ENCODE peak calls at places on chromosomes 6 and 20, in seven cellular contexts. E is astrocyte of the spinal cord, Q is hepatocyte, I is GM23248, P is A549, J is heart left ventricle, B is coronary artery. H is an unnamed sample.

GRCh38 chr6:56838965-56839364 is 115.9 kb upstream of the BEND6 start:
- DNase-seq in B (no peak), P (no peak), E (no peak), Q (no peak), J (no peak), I (no peak), H (no peak)

GRCh38 chr6:85362652-85363310 is 87.1 kb upstream of the NT5E start:
- DNase-seq in Q (no peak), B (no peak), J (no peak), P (no peak), E (peak; percentile 55), I (peak; percentile 50), H (no peak)

GRCh38 chr6:122947355-122947754 is 48.7 kb upstream of the CLVS2 start:
- DNase-seq in E (peak; percentile 26), P (peak; percentile 1), J (no peak), B (no peak), I (peak; percentile 0), Q (peak; percentile 34), H (peak; percentile 6)

GRCh38 chr6:157020398-157021266 is 243.5 kb downstream of the ARID1B start:
- DNase-seq in B (no peak), J (peak; percentile 65), I (peak; percentile 83), Q (peak; percentile 68), P (peak; percentile 57), E (peak; percentile 53), H (peak; percentile 24)

GRCh38 chr6:1079525-1079924 is 232.4 kb upstream of the FOXQ1 start:
- DNase-seq in P (no peak), Q (peak; percentile 53), B (no peak), I (no peak), J (no peak), E (no peak), H (no peak)

GRCh38 chr6:164346631-164347030 is 932.1 kb downstream of the QKI start:
- DNase-seq in Q (no peak), I (no peak), J (no peak), P (no peak), E (no peak), B (no peak), H (no peak)

GRCh38 chr6:147081210-147081609 is 123.0 kb upstream of the STXBP5 start:
- DNase-seq in J (no peak), I (no peak), E (no peak), B (no peak), Q (peak; percentile 43), P (no peak), H (no peak)

GRCh38 chr6:3181105-3181504 is 23.8 kb upstream of the TUBB2A start:
- DNase-seq in J (no peak), Q (no peak), E (no peak), B (no peak), I (no peak), P (no peak), H (no peak)

GRCh38 chr20:33419140-33419974 is 18.0 kb upstream of the CDK5RAP1 start:
- DNase-seq in B (peak; percentile 82), P (no peak), E (no peak), I (no peak), Q (peak; percentile 50), J (peak; percentile 87), H (no peak)

GRCh38 chr20:40682104-40683045 is 6.7 kb downstream of the MAFB start:
- DNase-seq in I (peak; percentile 61), P (no peak), E (no peak), B (no peak), Q (no peak), J (no peak), H (no peak)

GRCh38 chr6:124758663-124759062 is 203.6 kb upstream of the RNF217 start:
- DNase-seq in B (no peak), P (no peak), E (no peak), I (no peak), J (no peak), Q (no peak), H (no peak)

GRCh38 chr6:166588691-166589333 is 2.3 kb upstream of the RAMACL start:
- DNase-seq in I (peak; percentile 67), P (no peak), J (no peak), B (no peak), Q (no peak), E (peak; percentile 90), H (no peak)

GRCh38 chr6:19841181-19841580 is 4.0 kb downstream of the ID4 start:
- DNase-seq in J (no peak), I (peak; percentile 4), Q (no peak), E (no peak), P (no peak), B (no peak), H (no peak)

GRCh38 chr20:51350941-51351631 is 191.4 kb downstream of the NFATC2 start:
- DNase-seq in I (peak; percentile 88), J (no peak), B (no peak), E (peak; percentile 96), Q (no peak), P (no peak), H (peak; percentile 88)

GRCh38 chr6:54778731-54779130 is 67.8 kb upstream of the FAM83B start:
- DNase-seq in E (no peak), P (no peak), I (no peak), J (no peak), B (no peak), Q (no peak), H (no peak)

GRCh38 chr6:95087394-95088097 is 489.8 kb upstream of the MANEA start:
- DNase-seq in Q (peak; percentile 64), J (no peak), B (no peak), I (peak; percentile 90), P (no peak), E (peak; percentile 95), H (peak; percentile 91)

GRCh38 chr20:64035066-64035932 is 683 bp upstream of the C20orf204 start:
- DNase-seq in E (no peak), I (no peak), P (no peak), B (no peak), J (no peak), Q (no peak), H (no peak)

GRCh38 chr6:1619106-1619665 is 9.5 kb downstream of the FOXC1 start:
- DNase-seq in B (peak; percentile 72), Q (no peak), P (no peak), I (no peak), J (no peak), E (no peak), H (no peak)

GRCh38 chr20:61756966-61757677 is 308.6 kb downstream of the TAF4 start:
- DNase-seq in Q (no peak), J (no peak), I (no peak), E (no peak), B (no peak), P (no peak), H (no peak)

GRCh38 chr6:52515219-52515960 is 61.5 kb downstream of the TRAM2 start:
- DNase-seq in J (no peak), P (peak; percentile 38), B (no peak), Q (no peak), E (peak; percentile 58), I (peak; percentile 67), H (no peak)

GRCh38 chr6:15774011-15774410 is 111.2 kb upstream of the DTNBP1 start:
- DNase-seq in I (no peak), E (no peak), J (no peak), Q (no peak), P (no peak), B (no peak), H (no peak)

GRCh38 chr6:17431581-17431980 is 38.2 kb downstream of the CAP2 start:
- DNase-seq in B (no peak), E (peak; percentile 40), Q (no peak), P (peak; percentile 32), I (peak; percentile 85), J (no peak), H (no peak)

GRCh38 chr6:144346719-144347446 is 61.7 kb downstream of the UTRN start:
- DNase-seq in P (peak; percentile 45), E (peak; percentile 72), Q (no peak), J (no peak), I (peak; percentile 93), B (no peak), H (peak; percentile 49)

GRCh38 chr20:437787-438486 is 24.4 kb downstream of the TBC1D20 start:
- DNase-seq in P (no peak), B (no peak), I (no peak), E (no peak), Q (no peak), J (no peak), H (no peak)

GRCh38 chr6:159440907-159441703 is 251.9 kb downstream of the SOD2 start:
- DNase-seq in P (no peak), Q (no peak), J (no peak), E (no peak), I (peak; percentile 57), B (no peak), H (peak; percentile 47)

GRCh38 chr20:7935027-7935551 is 5.2 kb downstream of the HAO1 start:
- DNase-seq in B (no peak), P (no peak), J (no peak), Q (no peak), E (no peak), I (no peak), H (no peak)

GRCh38 chr6:37517411-37517812 is 17.7 kb upstream of the CCDC167 start:
- DNase-seq in J (no peak), B (no peak), Q (no peak), E (no peak), I (peak; percentile 61), P (no peak), H (no peak)

DNA sequence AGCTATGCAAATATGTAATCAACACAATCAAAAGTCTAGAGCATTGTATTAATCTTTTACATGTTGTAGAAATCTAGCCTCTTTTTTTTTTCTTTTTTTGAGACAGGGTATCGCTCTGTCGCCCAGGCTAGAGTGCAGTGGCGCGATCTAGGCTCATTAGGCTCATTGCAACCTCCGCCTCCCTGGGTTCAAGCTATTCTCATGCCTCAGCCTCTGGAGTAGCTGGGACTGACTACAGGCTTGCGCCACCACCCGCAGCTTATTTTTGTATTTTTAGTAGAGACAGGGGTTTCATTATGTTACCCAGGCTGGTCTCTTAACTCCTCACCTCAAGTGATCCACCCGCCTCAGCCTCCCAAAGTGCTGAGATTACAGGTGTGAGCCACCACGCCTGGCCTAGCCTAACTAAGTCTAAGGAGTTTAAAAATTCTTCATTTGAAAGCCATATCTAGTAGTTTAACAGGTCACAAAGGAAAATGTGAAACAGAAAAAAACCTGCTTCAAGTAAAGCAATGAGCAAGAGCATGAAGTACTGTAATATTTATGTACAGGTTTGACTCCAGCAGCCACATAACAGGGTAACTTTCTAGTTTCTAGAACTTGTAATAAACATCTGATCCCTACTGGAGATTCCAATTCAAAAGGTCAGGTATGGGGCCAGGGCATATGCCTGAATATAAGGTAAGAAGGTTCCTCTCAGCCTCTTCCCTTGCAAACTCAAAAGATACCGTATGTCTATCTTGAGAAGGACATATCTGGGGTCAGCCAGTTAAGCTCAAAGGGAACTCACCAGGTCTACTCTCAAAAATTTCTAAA is 4.4 kb downstream of the CPNE1 start:
- DNase-seq in Q (no peak), J (no peak), B (no peak), I (no peak), P (no peak), E (no peak), H (no peak)
- H3K4me3 ChIP-seq in Q (no peak overlapping the region), J (no peak overlapping the region), B (no peak overlapping the region), I (peak overlapping the region; percentile 80), P (no peak overlapping the region), E (no peak overlapping the region), H (no peak overlapping the region)

GRCh38 chr6:71879016-71879415 is 7.3 kb upstream of the RIMS1 start:
- DNase-seq in B (no peak), E (no peak), Q (no peak), J (no peak), I (peak; percentile 75), P (no peak), H (no peak)
- H3K4me3 ChIP-seq in B (no peak overlapping the region), E (no peak overlapping the region), Q (no peak overlapping the region), J (no peak overlapping the region), I (peak overlapping the region; percentile 10), P (no peak overlapping the region), H (no peak overlapping the region)

GRCh38 chr6:155974359-155974758 is 518.7 kb upstream of the NOX3 start:
- DNase-seq in J (no peak), I (no peak), P (no peak), B (no peak), Q (no peak), E (no peak), H (no peak)
- H3K4me3 ChIP-seq in J (no peak overlapping the region), I (no peak overlapping the region), P (no peak overlapping the region), B (no peak overlapping the region), Q (no peak overlapping the region), E (no peak overlapping the region), H (no peak overlapping the region)

GRCh38 chr6:47009583-47009982 is 32.5 kb downstream of the ADGRF1 start:
- DNase-seq in J (no peak), I (no peak), Q (no peak), P (no peak), E (no peak), B (no peak), H (no peak)
- H3K4me3 ChIP-seq in J (no peak overlapping the region), I (no peak overlapping the region), Q (no peak overlapping the region), P (no peak overlapping the region), E (no peak overlapping the region), B (no peak overlapping the region), H (no peak overlapping the region)

H was measured in skeletal muscle cell.